ENCODE peak calls at places on chromosomes 3 and 15, in eight cellular contexts. One of them, this sample, is unnamed.

GRCh38 chr3:30300844-30301243 is 305.6 kb upstream of the TGFBR2 start:
- DNase-seq in body of pancreas: no peak
- DNase-seq in dorsolateral prefrontal cortex: no peak
- DNase-seq in endothelial cell of umbilical vein: peak; percentile 20
- DNase-seq in stomach: no peak
- DNase-seq in endodermal cell: no peak
- DNase-seq in cardiac fibroblast: no peak
- DNase-seq in kidney: no peak
- DNase-seq in this sample: no peak

GRCh38 chr15:77346637-77347036 is 73.3 kb downstream of the PEAK1 start:
- DNase-seq in body of pancreas: no peak
- DNase-seq in kidney: no peak
- DNase-seq in stomach: no peak
- DNase-seq in dorsolateral prefrontal cortex: no peak
- DNase-seq in endodermal cell: no peak
- DNase-seq in endothelial cell of umbilical vein: no peak
- DNase-seq in cardiac fibroblast: no peak
- DNase-seq in this sample: no peak

GRCh38 chr3:152667267-152667666 is 167.7 kb upstream of the P2RY1 start:
- DNase-seq in dorsolateral prefrontal cortex: no peak
- DNase-seq in stomach: no peak
- DNase-seq in body of pancreas: no peak
- DNase-seq in endodermal cell: no peak
- DNase-seq in cardiac fibroblast: no peak
- DNase-seq in kidney: no peak
- DNase-seq in endothelial cell of umbilical vein: no peak
- DNase-seq in this sample: no peak

GRCh38 chr15:85581495-85581894 is 201.1 kb downstream of the AKAP13 start:
- DNase-seq in stomach: peak; percentile 58
- DNase-seq in dorsolateral prefrontal cortex: no peak
- DNase-seq in endodermal cell: no peak
- DNase-seq in cardiac fibroblast: peak; percentile 83
- DNase-seq in endothelial cell of umbilical vein: no peak
- DNase-seq in kidney: peak; percentile 83
- DNase-seq in body of pancreas: peak; percentile 67
- DNase-seq in this sample: peak; percentile 94

GRCh38 chr3:178100881-178101280 is 435.4 kb upstream of the KCNMB2 start:
- DNase-seq in cardiac fibroblast: no peak
- DNase-seq in endodermal cell: no peak
- DNase-seq in endothelial cell of umbilical vein: no peak
- DNase-seq in stomach: no peak
- DNase-seq in kidney: no peak
- DNase-seq in dorsolateral prefrontal cortex: no peak
- DNase-seq in body of pancreas: no peak
- DNase-seq in this sample: no peak

GRCh38 chr15:38316311-38316710 is 63.7 kb downstream of the SPRED1 start:
- DNase-seq in dorsolateral prefrontal cortex: no peak
- DNase-seq in endodermal cell: no peak
- DNase-seq in kidney: no peak
- DNase-seq in cardiac fibroblast: no peak
- DNase-seq in endothelial cell of umbilical vein: no peak
- DNase-seq in stomach: no peak
- DNase-seq in body of pancreas: no peak
- DNase-seq in this sample: no peak

GRCh38 chr3:42905740-42906084 is 230 bp upstream of the ZNF662 start:
- DNase-seq in stomach: no peak
- DNase-seq in body of pancreas: no peak
- DNase-seq in endodermal cell: no peak
- DNase-seq in cardiac fibroblast: no peak
- DNase-seq in dorsolateral prefrontal cortex: no peak
- DNase-seq in kidney: no peak
- DNase-seq in endothelial cell of umbilical vein: no peak
- DNase-seq in this sample: no peak

GRCh38 chr3:129039271-129040038 is 21.1 kb upstream of the GP9 start:
- DNase-seq in stomach: peak; percentile 69
- DNase-seq in endothelial cell of umbilical vein: no peak
- DNase-seq in body of pancreas: no peak
- DNase-seq in endodermal cell: peak; percentile 53
- DNase-seq in cardiac fibroblast: no peak
- DNase-seq in kidney: peak; percentile 72
- DNase-seq in dorsolateral prefrontal cortex: no peak
- DNase-seq in this sample: no peak

GRCh38 chr15:75200391-75200764 is 1.3 kb upstream of the C15orf39 start:
- DNase-seq in cardiac fibroblast: no peak
- DNase-seq in dorsolateral prefrontal cortex: no peak
- DNase-seq in stomach: no peak
- DNase-seq in endodermal cell: no peak
- DNase-seq in kidney: no peak
- DNase-seq in body of pancreas: no peak
- DNase-seq in endothelial cell of umbilical vein: no peak
- DNase-seq in this sample: no peak

GRCh38 chr15:44811347-44811746 is 75.0 kb downstream of the TRIM69 start:
- DNase-seq in endodermal cell: no peak
- DNase-seq in cardiac fibroblast: no peak
- DNase-seq in body of pancreas: no peak
- DNase-seq in endothelial cell of umbilical vein: no peak
- DNase-seq in kidney: no peak
- DNase-seq in stomach: no peak
- DNase-seq in dorsolateral prefrontal cortex: no peak
- DNase-seq in this sample: no peak

GRCh38 chr3:66797916-66798560 is 200.1 kb upstream of the KBTBD8 start:
- DNase-seq in kidney: peak; percentile 84
- DNase-seq in cardiac fibroblast: peak; percentile 65
- DNase-seq in stomach: peak; percentile 27
- DNase-seq in endodermal cell: peak; percentile 82
- DNase-seq in endothelial cell of umbilical vein: peak; percentile 48
- DNase-seq in dorsolateral prefrontal cortex: peak; percentile 45
- DNase-seq in body of pancreas: no peak
- DNase-seq in this sample: no peak

DNA sequence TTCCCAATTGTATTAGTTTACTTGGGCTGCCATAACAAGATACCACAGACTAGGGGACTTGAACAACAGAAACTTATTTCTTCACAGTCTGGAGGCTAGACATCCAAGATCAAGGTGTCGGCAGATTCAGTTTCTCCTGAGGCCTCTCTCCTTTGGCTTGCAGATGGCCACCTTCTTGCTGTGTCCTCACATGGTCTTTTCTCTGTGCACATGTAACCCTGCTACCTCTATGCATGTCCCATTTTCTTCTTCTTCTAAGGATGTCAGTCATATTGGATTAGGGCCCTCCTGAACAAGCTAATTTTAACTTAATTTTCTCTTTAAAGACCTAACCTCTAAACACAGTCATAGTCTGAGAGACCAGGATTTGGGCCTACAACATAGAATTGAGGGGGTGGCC is 336.7 kb upstream of the WNT5A start:
- DNase-seq in endodermal cell: no peak
- DNase-seq in stomach: no peak
- DNase-seq in endothelial cell of umbilical vein: no peak
- DNase-seq in cardiac fibroblast: no peak
- DNase-seq in body of pancreas: no peak
- DNase-seq in dorsolateral prefrontal cortex: no peak
- DNase-seq in kidney: no peak
- DNase-seq in this sample: peak; percentile 66
- TF ChIP-seq CTCF in endodermal cell: no peak
- TF ChIP-seq CTCF in stomach: no peak
- TF ChIP-seq CTCF in endothelial cell of umbilical vein: no peak
- TF ChIP-seq CTCF in cardiac fibroblast: no peak
- TF ChIP-seq CTCF in body of pancreas: no peak
- TF ChIP-seq CTCF in dorsolateral prefrontal cortex: no peak
- TF ChIP-seq CTCF in kidney: no peak
- TF ChIP-seq CTCF in this sample: no peak

GRCh38 chr3:187974857-187975257 is 179.1 kb upstream of the LPP start:
- DNase-seq in body of pancreas: no peak
- DNase-seq in stomach: no peak
- DNase-seq in dorsolateral prefrontal cortex: no peak
- DNase-seq in endothelial cell of umbilical vein: no peak
- DNase-seq in kidney: no peak
- DNase-seq in cardiac fibroblast: no peak
- DNase-seq in endodermal cell: no peak
- DNase-seq in this sample: no peak
- TF ChIP-seq CTCF in body of pancreas: peak; percentile 12
- TF ChIP-seq CTCF in stomach: no peak
- TF ChIP-seq CTCF in dorsolateral prefrontal cortex: no peak
- TF ChIP-seq CTCF in endothelial cell of umbilical vein: no peak
- TF ChIP-seq CTCF in kidney: no peak
- TF ChIP-seq CTCF in cardiac fibroblast: peak; percentile 13
- TF ChIP-seq CTCF in endodermal cell: peak; percentile 39
- TF ChIP-seq CTCF in this sample: no peak

DNA sequence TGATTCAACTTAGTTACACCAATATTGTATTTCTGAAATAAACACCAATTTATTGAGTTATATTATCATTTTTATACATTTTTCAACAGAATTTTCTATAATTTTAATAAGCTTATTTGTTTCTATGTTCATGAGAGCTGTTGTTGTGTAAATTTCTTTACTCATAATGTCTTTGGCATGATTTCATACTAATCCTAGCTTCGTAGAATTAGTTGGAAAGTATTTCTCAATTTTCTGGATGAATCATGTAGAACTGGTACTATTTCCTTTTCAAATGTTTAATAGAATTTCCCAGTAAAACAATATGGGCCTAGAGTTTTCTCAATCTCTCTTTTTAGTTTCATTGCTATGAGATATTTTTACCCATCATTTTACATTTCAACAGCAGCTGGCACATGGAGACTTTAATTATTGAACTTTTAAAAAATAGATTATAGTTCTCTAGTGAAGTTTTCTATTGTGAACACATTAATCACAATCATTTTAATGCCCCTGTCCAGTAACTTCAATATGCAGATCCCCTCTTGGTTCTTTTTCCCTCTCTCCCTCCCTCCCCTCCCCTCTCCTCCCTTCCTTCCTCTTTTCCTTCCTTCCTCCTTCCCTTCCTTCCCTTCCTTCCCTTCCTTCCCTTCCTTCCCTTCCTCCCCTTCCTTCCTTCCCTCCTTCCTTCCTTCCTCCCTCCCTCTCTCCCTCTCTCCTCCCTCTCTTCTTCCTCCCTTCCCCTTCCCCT is 1357.1 kb downstream of the ZPLD1 start:
- DNase-seq in stomach: no peak
- DNase-seq in endothelial cell of umbilical vein: no peak
- DNase-seq in cardiac fibroblast: no peak
- DNase-seq in body of pancreas: no peak
- DNase-seq in endodermal cell: no peak
- DNase-seq in dorsolateral prefrontal cortex: no peak
- DNase-seq in kidney: no peak
- DNase-seq in this sample: no peak
- TF ChIP-seq CTCF in stomach: no peak
- TF ChIP-seq CTCF in endothelial cell of umbilical vein: no peak
- TF ChIP-seq CTCF in cardiac fibroblast: no peak
- TF ChIP-seq CTCF in body of pancreas: no peak
- TF ChIP-seq CTCF in endodermal cell: no peak
- TF ChIP-seq CTCF in dorsolateral prefrontal cortex: no peak
- TF ChIP-seq CTCF in kidney: no peak
- TF ChIP-seq CTCF in this sample: no peak

GRCh38 chr15:66768984-66769383 is 66.9 kb downstream of the SMAD6 start:
- DNase-seq in body of pancreas: no peak
- DNase-seq in endodermal cell: no peak
- DNase-seq in dorsolateral prefrontal cortex: no peak
- DNase-seq in stomach: no peak
- DNase-seq in cardiac fibroblast: no peak
- DNase-seq in endothelial cell of umbilical vein: no peak
- DNase-seq in kidney: no peak
- DNase-seq in this sample: no peak

GRCh38 chr15:66772967-66773873 is 71.2 kb downstream of the SMAD6 start:
- DNase-seq in stomach: peak; percentile 72
- DNase-seq in kidney: peak; percentile 89
- DNase-seq in endothelial cell of umbilical vein: peak; percentile 39
- DNase-seq in body of pancreas: peak; percentile 65
- DNase-seq in dorsolateral prefrontal cortex: no peak
- DNase-seq in endodermal cell: no peak
- DNase-seq in cardiac fibroblast: no peak
- DNase-seq in this sample: no peak

GRCh38 chr15:66771351-66771650 is 69.3 kb downstream of the SMAD6 start:
- DNase-seq in endothelial cell of umbilical vein: no peak
- DNase-seq in endodermal cell: no peak
- DNase-seq in kidney: no peak
- DNase-seq in body of pancreas: no peak
- DNase-seq in dorsolateral prefrontal cortex: no peak
- DNase-seq in stomach: no peak
- DNase-seq in cardiac fibroblast: no peak
- DNase-seq in this sample: no peak

GRCh38 chr15:66772604-66772966 is 70.5 kb downstream of the SMAD6 start:
- DNase-seq in kidney: no peak
- DNase-seq in endodermal cell: no peak
- DNase-seq in endothelial cell of umbilical vein: no peak
- DNase-seq in stomach: no peak
- DNase-seq in dorsolateral prefrontal cortex: no peak
- DNase-seq in body of pancreas: no peak
- DNase-seq in cardiac fibroblast: no peak
- DNase-seq in this sample: no peak

DNA sequence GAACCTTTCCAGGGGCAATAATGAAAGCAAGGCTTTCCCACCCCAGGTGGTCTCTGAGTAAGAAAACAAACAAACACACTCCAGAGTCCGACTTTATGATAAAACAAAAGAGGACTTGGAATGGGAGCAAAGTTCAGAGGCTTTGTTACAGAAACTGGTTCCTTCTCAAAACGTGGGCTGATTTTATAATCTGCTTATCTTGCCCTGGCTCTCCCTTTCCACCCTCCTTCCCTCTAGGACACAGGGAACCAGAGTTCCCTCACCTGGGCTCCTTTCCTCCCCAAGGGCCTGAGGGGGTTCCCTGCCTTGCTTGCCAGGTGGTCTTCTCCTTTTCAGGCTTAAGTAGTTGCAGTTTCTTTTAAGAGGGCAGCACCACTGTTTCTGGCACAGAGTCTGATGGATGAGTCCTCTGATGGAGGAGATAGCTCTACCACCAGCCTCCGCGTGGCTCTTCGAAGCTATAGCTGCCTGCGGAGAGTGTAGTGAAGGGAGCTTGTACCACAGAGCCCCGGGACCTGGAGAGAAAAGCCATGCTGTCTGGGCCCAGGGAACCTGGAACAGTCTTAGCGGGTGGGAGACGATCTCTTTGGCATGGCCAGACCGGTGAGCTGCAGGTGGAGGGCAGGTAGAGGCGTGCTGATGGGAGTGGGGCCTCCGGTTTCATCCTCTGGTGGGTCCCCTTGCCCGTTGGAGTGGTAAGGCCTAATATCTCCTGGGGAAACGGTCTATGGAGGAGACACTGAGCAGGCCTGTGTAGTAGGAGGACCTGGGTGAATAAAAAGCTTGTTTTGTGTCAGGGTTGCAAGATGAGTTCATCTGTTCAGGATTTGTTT is 68.7 kb downstream of the SMAD6 start:
- DNase-seq in kidney: peak; percentile 47
- DNase-seq in endothelial cell of umbilical vein: no peak
- DNase-seq in cardiac fibroblast: no peak
- DNase-seq in dorsolateral prefrontal cortex: no peak
- DNase-seq in body of pancreas: no peak
- DNase-seq in stomach: no peak
- DNase-seq in endodermal cell: no peak
- DNase-seq in this sample: no peak
- TF ChIP-seq CTCF in kidney: no peak
- TF ChIP-seq CTCF in endothelial cell of umbilical vein: no peak
- TF ChIP-seq CTCF in cardiac fibroblast: no peak
- TF ChIP-seq CTCF in dorsolateral prefrontal cortex: no peak
- TF ChIP-seq CTCF in body of pancreas: no peak
- TF ChIP-seq CTCF in stomach: no peak
- TF ChIP-seq CTCF in endodermal cell: no peak
- TF ChIP-seq CTCF in this sample: no peak